ENCODE peak calls at places on chromosomes 11 and 22, in seven cellular contexts. D is stimulated activated naive CD8-positive, alpha-beta T cell treated with anti-CD3 and anti-CD28 coated beads, Interleukin-15, Interleukin-2, amounts not matched to agents 100 U/mL and 50 U/mL, for 24 hours; N is stimulated activated CD4-positive, alpha-beta T cell treated with anti-CD3 and anti-CD28 coated beads, Interleukin-4, amount 100 ng/mL, for 1 hour; O is Peyer's patch; K is heart left ventricle; Q is nucleus accumbens; U is activated CD4-positive, CD25-positive, alpha-beta regulatory T cell treated with anti-CD3 and anti-CD28 coated beads, Interleukin-2, amount 50 U/mL, for 16 hours. J is an unnamed sample.
A peak's percentile ranks its signal among the peaks of the same experiment; 100 is the strongest.

GRCh38 chr22:31343235-31344191 is 2.6 kb downstream of the PATZ1 start:
- DNase-seq in N (peak; percentile 26), O (peak; percentile 22), D (peak; percentile 63), U (no peak), Q (no peak), K (peak; percentile 48), J (peak; percentile 90)

GRCh38 chr22:42921301-42921700 is 64.2 kb upstream of the ARFGAP3 start:
- DNase-seq in U (no peak), D (no peak), Q (no peak), N (no peak), K (no peak), O (no peak), J (no peak)

GRCh38 chr11:126661051-126661450 is 305.6 kb downstream of the ST3GAL4 start:
- DNase-seq in O (no peak), D (no peak), U (no peak), K (no peak), Q (no peak), N (no peak), J (no peak)

GRCh38 chr11:23957309-23957708 is 539.5 kb upstream of the LUZP2 start:
- DNase-seq in O (no peak), U (no peak), N (no peak), K (no peak), D (no peak), Q (no peak), J (no peak)

GRCh38 chr22:25514436-25514835 is 50.0 kb upstream of the GRK3 start:
- DNase-seq in N (no peak), Q (no peak), D (no peak), K (no peak), U (no peak), O (no peak), J (peak; percentile 61)

GRCh38 chr11:35146074-35146521 is 7.1 kb downstream of the CD44 start:
- DNase-seq in O (peak; percentile 41), U (peak; percentile 59), N (peak; percentile 77), D (peak; percentile 77), Q (no peak), K (no peak), J (no peak)

GRCh38 chr11:27861706-27862430 is 161.6 kb upstream of the BDNF start:
- DNase-seq in N (no peak), D (no peak), Q (no peak), K (no peak), O (no peak), U (no peak), J (no peak)

GRCh38 chr11:95398437-95399112 is 167.6 kb upstream of the SESN3 start:
- DNase-seq in D (no peak), Q (no peak), K (no peak), N (no peak), U (no peak), O (no peak), J (peak; percentile 64)

GRCh38 chr11:133956650-133957633 is at the start of gene IGSF9B:
- DNase-seq in K (peak; percentile 89), D (peak; percentile 91), U (peak; percentile 78), N (peak; percentile 94), O (peak; percentile 67), Q (peak; percentile 78), J (peak; percentile 95)

GRCh38 chr11:90423378-90423777 is 200.5 kb upstream of the CHORDC1 start:
- DNase-seq in K (no peak), N (no peak), O (no peak), U (no peak), Q (no peak), D (no peak), J (no peak)

GRCh38 chr11:67666676-67667489 is 7.5 kb downstream of the ALDH3B2 start:
- DNase-seq in N (no peak), Q (no peak), D (no peak), K (no peak), U (no peak), O (no peak), J (no peak)

GRCh38 chr11:64726211-64726641 is 3.2 kb upstream of the NRXN2 start:
- DNase-seq in N (no peak), Q (no peak), K (no peak), U (no peak), O (no peak), D (no peak), J (peak; percentile 66)

GRCh38 chr22:41360126-41360525 is 21.6 kb upstream of the TEF start:
- DNase-seq in D (no peak), N (no peak), Q (no peak), U (no peak), K (peak; percentile 57), O (no peak), J (peak; percentile 86)

GRCh38 chr11:70233511-70233919 is 30.4 kb downstream of the FADD start:
- DNase-seq in N (no peak), K (no peak), O (no peak), U (no peak), Q (no peak), D (no peak), J (no peak)

GRCh38 chr22:36239150-36239400 is 252 bp downstream of the APOL2 start:
- DNase-seq in U (no peak), O (no peak), D (peak; percentile 22), N (no peak), K (no peak), Q (no peak), J (no peak)

GRCh38 chr11:82636620-82637019 is 97.0 kb downstream of the FAM181B start:
- DNase-seq in Q (no peak), N (no peak), K (no peak), D (no peak), O (no peak), U (no peak), J (no peak)

GRCh38 chr22:41683616-41684015 is 5.1 kb downstream of the SNU13 start:
- DNase-seq in U (no peak), D (no peak), N (no peak), O (no peak), Q (no peak), K (no peak), J (no peak)

GRCh38 chr22:46007848-46008261 is 30.9 kb upstream of the WNT7B start:
- DNase-seq in U (no peak), D (no peak), N (no peak), O (no peak), Q (no peak), K (peak; percentile 92), J (peak; percentile 58)

GRCh38 chr11:61294717-61295595 is at the start of gene VWCE:
- DNase-seq in O (peak; percentile 18), Q (no peak), K (peak; percentile 69), N (peak; percentile 79), D (peak; percentile 82), U (peak; percentile 23), J (peak; percentile 88)

GRCh38 chr11:113593698-113594308 is 112.3 kb downstream of the TMPRSS5 start:
- DNase-seq in O (no peak), D (peak; percentile 27), Q (no peak), K (no peak), N (no peak), U (no peak), J (peak; percentile 42)

GRCh38 chr22:33853200-33854097 is 66.8 kb downstream of the LARGE1 start:
- DNase-seq in K (peak; percentile 79), D (peak; percentile 10), U (no peak), Q (peak; percentile 60), N (no peak), O (peak; percentile 47), J (no peak)

GRCh38 chr11:31767066-31767465 is 44.1 kb downstream of the PAX6 start:
- DNase-seq in K (no peak), N (no peak), D (no peak), U (no peak), Q (no peak), O (no peak), J (no peak)

GRCh38 chr22:24162377-24162927 is 18.8 kb upstream of the SUSD2 start:
- DNase-seq in O (no peak), D (no peak), Q (no peak), N (no peak), K (peak; percentile 68), U (no peak), J (no peak)

GRCh38 chr22:26610072-26610958 is 7.5 kb downstream of the CRYBB1 start:
- DNase-seq in K (peak; percentile 47), U (no peak), N (peak; percentile 9), D (peak; percentile 66), O (peak; percentile 72), Q (no peak), J (no peak)

GRCh38 chr11:65932558-65932919 is 12.7 kb upstream of the TSGA10IP start:
- DNase-seq in N (no peak), K (no peak), D (no peak), U (no peak), O (no peak), Q (no peak), J (no peak)

GRCh38 chr22:30396871-30397655 is at the start of gene SEC14L2:
- DNase-seq in K (peak; percentile 76), D (peak; percentile 78), Q (peak; percentile 78), O (peak; percentile 34), U (peak; percentile 20), N (peak; percentile 69), J (peak; percentile 71)

GRCh38 chr22:19631899-19632670 is 82.2 kb upstream of the SEPTIN5 start:
- DNase-seq in D (peak; percentile 31), O (no peak), U (no peak), Q (no peak), K (no peak), N (no peak), J (peak; percentile 74)

GRCh38 chr11:62404435-62404834 is 14.4 kb upstream of the SCGB1A1 start:
- DNase-seq in D (no peak), U (no peak), N (no peak), K (no peak), Q (no peak), O (no peak), J (no peak)